ENCODE peak calls at places on chromosomes 16 and 17, in five cellular contexts. F is GM23338, H is NCI-H1930, R is GM12865, D is GM10248. P is an unnamed sample.

GRCh38 chr16:76748698-76749097 is 442.3 kb upstream of the MON1B start:
- DNase-seq in F (no peak), H (no peak), D (no peak), R (no peak), P (no peak)

GRCh38 chr16:10989494-10989893 is 45.1 kb downstream of the CLEC16A start:
- DNase-seq in R (no peak), F (no peak), D (no peak), H (no peak), P (no peak)

GRCh38 chr16:2008631-2009301 is 855 bp downstream of the ZNF598 start:
- DNase-seq in F (no peak), R (peak), H (no peak), D (no peak), P (peak)

GRCh38 chr17:2959371-2960130 is 103.9 kb downstream of the OR1D5 start:
- DNase-seq in R (no peak), F (no peak), D (no peak), H (no peak), P (no peak)

GRCh38 chr17:38705803-38706624 is 941 bp downstream of the MLLT6 start:
- DNase-seq in F (peak), H (no peak), R (peak), D (no peak), P (peak)

GRCh38 chr17:17913695-17914332 is 58.4 kb downstream of the TOM1L2 start:
- DNase-seq in H (no peak), F (no peak), R (peak), D (peak), P (peak)

GRCh38 chr16:22688930-22689329 is 125.0 kb upstream of the HS3ST2 start:
- DNase-seq in D (no peak), F (no peak), H (no peak), R (no peak), P (no peak)

GRCh38 chr16:72937916-72938315 is 110.0 kb downstream of the ZFHX3 start:
- DNase-seq in R (no peak), D (no peak), H (no peak), F (no peak), P (no peak)

GRCh38 chr16:50068550-50068949 is 2.8 kb downstream of the HEATR3 start:
- DNase-seq in H (no peak), R (no peak), D (no peak), F (no peak), P (no peak)